ENCODE peak calls at places on chromosome 1, in seven cellular contexts. P, F, T, S, C, K and Z are unnamed samples.

GRCh38 chr1:3417082-3417728 is 37.3 kb upstream of the ARHGEF16 start:
- DNase-seq in K (peak), F (no peak), T (no peak), S (no peak), P (no peak), C (no peak), Z (no peak)

GRCh38 chr1:246301553-246302250 is 205.4 kb downstream of the SMYD3 start:
- DNase-seq in T (no peak), P (no peak), S (no peak), K (no peak), C (no peak), F (no peak), Z (no peak)

GRCh38 chr1:76463278-76463677 is 388.7 kb downstream of the ST6GALNAC3 start:
- DNase-seq in C (no peak), K (no peak), P (no peak), T (peak), F (no peak), S (no peak), Z (no peak)

GRCh38 chr1:41955461-41956159 is 36.9 kb upstream of the HIVEP3 start:
- DNase-seq in C (no peak), K (peak), T (no peak), S (no peak), F (no peak), P (peak), Z (peak)

GRCh38 chr1:85484716-85485115 is 19.8 kb upstream of the DDAH1 start:
- DNase-seq in K (no peak), C (no peak), F (no peak), P (no peak), S (no peak), T (no peak), Z (no peak)

GRCh38 chr1:8239306-8240023 is 78.4 kb upstream of the SLC45A1 start:
- DNase-seq in P (no peak), C (no peak), S (no peak), F (peak), K (no peak), T (no peak), Z (no peak)

GRCh38 chr1:227924168-227924837 is 23.4 kb downstream of the WNT9A start:
- DNase-seq in F (no peak), T (no peak), K (no peak), S (no peak), P (no peak), C (no peak), Z (no peak)

GRCh38 chr1:205481629-205482071 is 22.8 kb upstream of the CDK18 start:
- DNase-seq in K (no peak), C (no peak), S (no peak), F (no peak), T (peak), P (no peak), Z (no peak)

GRCh38 chr1:234919061-234919755 is 209.4 kb downstream of the TOMM20 start:
- DNase-seq in T (no peak), S (peak), K (no peak), C (peak), F (peak), P (no peak), Z (no peak)

GRCh38 chr1:25504706-25505560 is 38.5 kb upstream of the LDLRAP1 start:
- DNase-seq in P (no peak), F (no peak), T (no peak), S (no peak), K (peak), C (no peak), Z (no peak)

GRCh38 chr1:6445062-6445763 is 20.6 kb downstream of the ESPN start:
- DNase-seq in K (peak), S (no peak), F (peak), C (no peak), P (no peak), T (peak), Z (no peak)

DNA sequence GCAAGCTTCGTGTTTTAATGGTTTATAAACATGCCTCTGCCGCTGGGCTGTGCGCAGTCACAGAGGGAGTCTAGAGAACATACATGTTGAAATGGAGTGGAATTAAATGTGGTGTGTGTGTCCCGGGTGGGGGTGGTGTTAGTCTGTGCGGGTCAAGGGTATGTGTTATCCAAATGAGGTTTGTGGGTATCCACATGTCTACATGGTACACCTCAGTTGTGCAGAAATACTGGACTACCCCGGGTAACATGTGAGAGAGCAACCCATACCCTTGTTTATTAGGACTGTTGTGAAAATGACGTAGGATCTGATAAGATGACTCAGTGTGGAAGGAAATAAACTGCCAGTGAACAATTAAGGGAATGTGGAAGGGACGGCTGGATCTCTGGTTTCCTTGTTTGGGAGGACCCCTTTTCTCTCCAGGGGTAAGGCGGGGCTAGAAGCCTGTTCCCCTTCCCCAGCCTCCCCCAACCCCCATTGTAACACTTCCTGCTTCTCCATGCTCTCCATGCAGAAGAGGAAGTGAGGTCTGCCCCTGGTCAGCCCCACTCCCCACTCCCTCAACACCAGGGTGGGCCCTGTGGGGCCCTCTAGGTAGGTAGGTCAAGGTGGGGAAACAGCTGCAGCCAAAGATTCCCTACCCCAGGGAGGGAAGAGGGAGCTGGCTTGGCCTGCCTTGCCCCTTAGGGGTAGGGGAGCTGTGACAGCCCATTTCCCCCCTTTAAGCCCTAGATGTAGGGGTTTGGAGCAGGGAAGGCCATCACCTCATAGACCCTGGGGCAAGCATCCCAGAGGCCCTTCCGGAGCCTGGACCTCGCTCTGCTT is 690 bp downstream of the EPS8L3 start:
- DNase-seq in K (peak), S (peak), T (peak), C (no peak), F (peak), P (no peak), Z (no peak)
- TF ChIP-seq POLR2A in K (no peak), S (no peak), T (no peak), C (no peak), F (no peak), P (no peak), Z (no peak)

DNA sequence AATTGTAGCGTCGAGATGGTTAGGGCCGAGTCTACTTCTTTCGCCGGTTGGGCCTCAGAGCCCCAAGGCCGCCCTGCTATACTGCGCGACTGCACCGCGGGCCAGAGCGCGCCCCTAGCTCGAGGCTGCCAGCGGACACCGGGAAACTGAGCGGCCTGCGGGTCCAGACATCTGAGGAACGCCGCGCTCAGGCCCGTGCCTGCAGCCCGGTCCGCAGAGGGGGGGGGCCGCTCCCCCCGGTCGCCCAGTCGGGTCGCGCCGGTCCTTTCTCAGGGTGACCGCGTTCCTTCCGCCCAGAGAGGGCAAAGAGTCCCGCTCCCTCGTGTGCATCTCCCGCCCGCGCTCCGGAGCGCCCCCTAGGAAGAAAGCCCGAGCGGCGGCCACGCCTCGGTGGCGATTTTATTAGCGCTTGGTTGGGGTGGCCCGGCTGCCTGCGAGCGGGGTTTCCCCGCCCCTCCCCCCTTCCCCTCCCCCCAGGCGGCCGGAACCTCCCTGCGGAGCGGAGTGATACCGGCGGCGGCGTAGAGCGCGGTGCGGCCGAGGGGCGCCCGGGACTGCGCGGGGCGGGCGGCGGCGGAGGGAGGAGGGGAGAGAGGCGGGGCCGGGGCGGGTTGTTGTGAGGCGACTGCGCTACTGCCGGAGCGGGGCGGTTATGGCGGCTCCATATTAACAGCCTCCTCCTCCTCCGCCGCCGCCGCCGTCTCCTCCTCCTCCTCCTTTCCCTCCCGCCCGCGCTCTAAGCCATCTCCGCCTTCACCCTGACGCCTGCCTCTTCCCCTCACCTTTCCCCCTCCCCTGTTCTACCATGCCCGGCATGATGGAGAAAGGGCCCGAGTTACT is at the start of gene RCOR3:
- DNase-seq in C (peak), S (peak), K (peak), P (peak), T (peak), F (peak), Z (peak)
- TF ChIP-seq POLR2A in C (peak), S (peak), K (peak), P (peak), T (peak), F (peak), Z (peak)

DNA sequence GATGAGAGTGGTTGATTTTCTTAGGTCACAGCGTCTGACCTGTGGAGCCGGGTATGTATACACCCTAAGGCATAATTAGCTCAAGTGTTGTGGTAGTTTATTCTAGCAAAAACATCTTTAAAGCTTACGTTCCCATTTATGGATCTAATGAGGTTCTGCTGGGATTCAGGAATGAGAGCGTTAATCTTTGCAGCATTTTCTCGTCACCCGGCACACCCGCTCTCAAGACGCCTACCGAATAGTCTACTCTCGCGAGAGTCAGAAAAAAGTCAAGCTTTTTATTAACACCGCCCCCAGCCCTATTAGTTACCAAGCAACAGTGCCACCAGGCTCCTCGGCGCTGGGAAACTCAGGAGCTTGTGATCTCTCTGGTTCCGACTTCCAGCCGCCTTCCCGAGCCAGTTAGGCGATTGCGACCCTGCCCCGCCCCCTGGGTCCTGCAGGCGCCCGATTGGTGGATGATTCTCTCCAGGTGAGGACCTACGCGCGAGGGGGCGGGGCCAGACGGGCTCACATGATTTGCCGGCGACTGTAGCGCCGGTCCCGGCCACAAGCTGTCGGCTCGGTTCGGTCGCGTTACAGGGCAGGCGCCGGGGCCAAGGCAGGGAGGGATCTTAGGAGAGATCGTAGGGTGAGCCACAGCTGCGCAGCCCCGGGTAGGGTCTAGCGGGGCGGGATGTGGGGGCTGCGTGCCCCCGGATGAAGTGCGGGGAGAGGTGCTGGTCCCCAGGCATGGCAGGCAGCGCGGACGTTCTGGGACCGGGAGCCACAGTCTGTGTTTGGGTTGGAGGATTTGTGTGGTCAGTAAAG is at the start of gene PFKFB2:
- DNase-seq in K (peak), P (peak), F (peak), S (peak), T (peak), C (peak), Z (peak)
- TF ChIP-seq POLR2A in K (no peak), P (peak), F (peak), S (peak), T (peak), C (peak), Z (peak)

DNA sequence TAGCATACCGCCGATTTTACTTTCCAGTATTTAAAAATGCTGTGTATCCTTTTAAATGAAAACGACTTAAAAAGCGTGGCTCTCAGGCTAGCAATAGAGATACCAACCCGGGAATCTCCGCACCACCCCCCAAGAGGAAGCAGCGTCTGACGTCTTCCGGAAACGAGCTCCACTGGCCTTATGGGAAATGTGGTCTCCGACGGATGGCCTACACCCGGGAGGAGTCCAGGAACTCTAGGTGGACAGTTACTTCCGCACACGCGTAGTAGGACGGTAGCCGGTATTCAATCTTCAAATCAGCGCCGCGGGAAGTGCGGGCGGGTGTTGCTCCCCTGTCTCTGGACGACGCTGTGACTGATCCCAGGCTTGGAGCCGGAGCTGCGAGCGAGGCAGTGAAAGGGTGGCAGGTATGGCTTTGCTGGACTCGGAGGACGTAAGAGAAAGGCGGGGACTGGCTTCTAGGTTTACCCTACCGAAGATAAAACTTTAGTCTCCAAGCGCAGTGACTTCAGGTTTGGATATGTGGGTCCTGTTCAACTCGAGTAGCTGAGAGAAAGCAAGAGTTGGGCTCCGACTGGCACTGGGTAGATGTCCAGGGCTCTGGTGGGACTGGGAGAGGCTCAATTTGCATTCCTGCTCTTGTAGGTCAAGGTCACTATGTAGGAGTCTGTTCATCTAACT is at the start of gene ZNF684:
- DNase-seq in P (peak), F (peak), S (peak), C (peak), K (peak), T (peak), Z (peak)
- TF ChIP-seq POLR2A in P (peak), F (peak), S (peak), C (peak), K (peak), T (no peak), Z (peak)

DNA sequence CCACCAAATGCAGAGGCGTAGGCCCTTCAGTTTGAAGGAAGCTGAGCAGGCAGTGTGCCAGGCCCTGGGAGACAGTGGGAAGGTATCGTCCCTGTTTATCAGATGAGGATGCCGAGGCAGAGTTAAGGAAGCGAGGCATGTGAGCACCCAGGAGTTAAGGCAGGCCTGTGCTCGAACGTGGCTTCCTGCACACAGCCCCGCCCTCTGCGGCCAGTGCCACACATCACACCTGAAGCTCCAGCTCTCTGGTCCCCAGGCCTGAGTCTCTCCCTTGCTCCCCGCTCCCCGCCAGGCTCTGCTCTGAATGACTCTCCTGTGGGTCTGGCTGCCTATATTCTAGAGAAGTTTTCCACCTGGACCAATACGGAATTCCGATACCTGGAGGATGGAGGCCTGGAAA is 32.1 kb downstream of the EPHX1 start:
- DNase-seq in T (no peak), C (no peak), K (no peak), S (no peak), F (no peak), P (no peak), Z (no peak)
- TF ChIP-seq POLR2A in T (no peak), C (no peak), K (no peak), S (no peak), F (no peak), P (no peak), Z (no peak)